ENCODE peak calls at places on chromosomes 11 and 22, in ten cellular contexts. One of them, this sample, is unnamed. For H3K27me3, the result is how much of the 10 kb centered on the place peaks cover.

GRCh38 chr11:105081412-105082150 is 36.4 kb upstream of the CARD16 start:
- DNase-seq in mesendoderm: peak
- DNase-seq in DND-41: no peak
- DNase-seq in lower lobe of right lung: no peak
- DNase-seq in WERI-Rb-1: no peak
- DNase-seq in heart left ventricle: no peak
- DNase-seq in naive thymus-derived CD4-positive, alpha-beta T cell: no peak
- DNase-seq in gastrocnemius medialis: no peak
- DNase-seq in CD4-positive, CD25-positive, alpha-beta regulatory T cell: no peak
- DNase-seq in CD8-positive, alpha-beta T cell: no peak
- DNase-seq in this sample: peak

GRCh38 chr11:60377737-60378136 is 595 bp upstream of the MS4A7 start:
- DNase-seq in mesendoderm: no peak
- DNase-seq in DND-41: no peak
- DNase-seq in lower lobe of right lung: peak
- DNase-seq in WERI-Rb-1: no peak
- DNase-seq in heart left ventricle: no peak
- DNase-seq in naive thymus-derived CD4-positive, alpha-beta T cell: no peak
- DNase-seq in gastrocnemius medialis: peak
- DNase-seq in CD4-positive, CD25-positive, alpha-beta regulatory T cell: no peak
- DNase-seq in CD8-positive, alpha-beta T cell: no peak
- DNase-seq in this sample: peak

GRCh38 chr11:117179048-117179999 is 781 bp downstream of the SIDT2 start:
- DNase-seq in mesendoderm: peak
- DNase-seq in DND-41: peak
- DNase-seq in lower lobe of right lung: peak
- DNase-seq in WERI-Rb-1: no peak
- DNase-seq in heart left ventricle: no peak
- DNase-seq in naive thymus-derived CD4-positive, alpha-beta T cell: peak
- DNase-seq in gastrocnemius medialis: no peak
- DNase-seq in CD4-positive, CD25-positive, alpha-beta regulatory T cell: no peak
- DNase-seq in CD8-positive, alpha-beta T cell: peak
- DNase-seq in this sample: peak

GRCh38 chr11:74459584-74459983 is 7.8 kb downstream of the KCNE3 start:
- DNase-seq in mesendoderm: no peak
- DNase-seq in DND-41: no peak
- DNase-seq in lower lobe of right lung: no peak
- DNase-seq in WERI-Rb-1: no peak
- DNase-seq in heart left ventricle: no peak
- DNase-seq in naive thymus-derived CD4-positive, alpha-beta T cell: no peak
- DNase-seq in gastrocnemius medialis: no peak
- DNase-seq in CD4-positive, CD25-positive, alpha-beta regulatory T cell: no peak
- DNase-seq in CD8-positive, alpha-beta T cell: no peak
- DNase-seq in this sample: no peak

GRCh38 chr11:75508051-75508561 is 17.6 kb downstream of the GDPD5 start:
- DNase-seq in mesendoderm: no peak
- DNase-seq in DND-41: no peak
- DNase-seq in lower lobe of right lung: no peak
- DNase-seq in WERI-Rb-1: no peak
- DNase-seq in heart left ventricle: no peak
- DNase-seq in naive thymus-derived CD4-positive, alpha-beta T cell: peak
- DNase-seq in gastrocnemius medialis: no peak
- DNase-seq in CD4-positive, CD25-positive, alpha-beta regulatory T cell: peak
- DNase-seq in CD8-positive, alpha-beta T cell: peak
- DNase-seq in this sample: no peak

GRCh38 chr11:72350752-72351151 is 83.6 kb downstream of the CLPB start:
- DNase-seq in mesendoderm: no peak
- DNase-seq in DND-41: no peak
- DNase-seq in lower lobe of right lung: no peak
- DNase-seq in WERI-Rb-1: no peak
- DNase-seq in heart left ventricle: no peak
- DNase-seq in naive thymus-derived CD4-positive, alpha-beta T cell: no peak
- DNase-seq in gastrocnemius medialis: no peak
- DNase-seq in CD4-positive, CD25-positive, alpha-beta regulatory T cell: no peak
- DNase-seq in CD8-positive, alpha-beta T cell: no peak
- DNase-seq in this sample: no peak

GRCh38 chr22:39349506-39349966 is 255 bp upstream of the SYNGR1 start:
- DNase-seq in mesendoderm: peak
- DNase-seq in DND-41: peak
- DNase-seq in lower lobe of right lung: peak
- DNase-seq in WERI-Rb-1: peak
- DNase-seq in heart left ventricle: no peak
- DNase-seq in naive thymus-derived CD4-positive, alpha-beta T cell: peak
- DNase-seq in gastrocnemius medialis: no peak
- DNase-seq in CD4-positive, CD25-positive, alpha-beta regulatory T cell: no peak
- DNase-seq in CD8-positive, alpha-beta T cell: no peak
- DNase-seq in this sample: no peak

GRCh38 chr22:41915783-41916493 is 1.1 kb upstream of the SHISA8 start:
- DNase-seq in mesendoderm: no peak
- DNase-seq in DND-41: no peak
- DNase-seq in lower lobe of right lung: no peak
- DNase-seq in WERI-Rb-1: no peak
- DNase-seq in heart left ventricle: no peak
- DNase-seq in naive thymus-derived CD4-positive, alpha-beta T cell: no peak
- DNase-seq in gastrocnemius medialis: no peak
- DNase-seq in CD4-positive, CD25-positive, alpha-beta regulatory T cell: no peak
- DNase-seq in CD8-positive, alpha-beta T cell: no peak
- DNase-seq in this sample: no peak

GRCh38 chr11:69823641-69824285 is 4.5 kb upstream of the FGF3 start:
- DNase-seq in mesendoderm: no peak
- DNase-seq in DND-41: no peak
- DNase-seq in lower lobe of right lung: no peak
- DNase-seq in WERI-Rb-1: no peak
- DNase-seq in heart left ventricle: no peak
- DNase-seq in naive thymus-derived CD4-positive, alpha-beta T cell: no peak
- DNase-seq in gastrocnemius medialis: no peak
- DNase-seq in CD4-positive, CD25-positive, alpha-beta regulatory T cell: no peak
- DNase-seq in CD8-positive, alpha-beta T cell: no peak
- DNase-seq in this sample: no peak

GRCh38 chr11:110712643-110713468 is 619 bp upstream of the ARHGAP20 start:
- DNase-seq in mesendoderm: peak
- DNase-seq in DND-41: no peak
- DNase-seq in lower lobe of right lung: no peak
- DNase-seq in WERI-Rb-1: peak
- DNase-seq in heart left ventricle: no peak
- DNase-seq in naive thymus-derived CD4-positive, alpha-beta T cell: peak
- DNase-seq in gastrocnemius medialis: peak
- DNase-seq in CD4-positive, CD25-positive, alpha-beta regulatory T cell: no peak
- DNase-seq in CD8-positive, alpha-beta T cell: no peak
- DNase-seq in this sample: no peak

GRCh38 chr11:75603791-75604736 is 42.0 kb downstream of the SERPINH1 start:
- DNase-seq in mesendoderm: no peak
- DNase-seq in DND-41: no peak
- DNase-seq in lower lobe of right lung: no peak
- DNase-seq in WERI-Rb-1: no peak
- DNase-seq in heart left ventricle: no peak
- DNase-seq in naive thymus-derived CD4-positive, alpha-beta T cell: no peak
- DNase-seq in gastrocnemius medialis: no peak
- DNase-seq in CD4-positive, CD25-positive, alpha-beta regulatory T cell: no peak
- DNase-seq in CD8-positive, alpha-beta T cell: no peak
- DNase-seq in this sample: no peak

GRCh38 chr22:35065796-35066218 is at the start of gene ISX:
- DNase-seq in mesendoderm: no peak
- DNase-seq in DND-41: no peak
- DNase-seq in lower lobe of right lung: no peak
- DNase-seq in WERI-Rb-1: no peak
- DNase-seq in heart left ventricle: no peak
- DNase-seq in naive thymus-derived CD4-positive, alpha-beta T cell: no peak
- DNase-seq in gastrocnemius medialis: no peak
- DNase-seq in CD4-positive, CD25-positive, alpha-beta regulatory T cell: no peak
- DNase-seq in CD8-positive, alpha-beta T cell: no peak
- DNase-seq in this sample: no peak

GRCh38 chr22:46604306-46604690 is 15.9 kb upstream of the GRAMD4 start:
- DNase-seq in mesendoderm: peak
- DNase-seq in DND-41: peak
- DNase-seq in lower lobe of right lung: peak
- DNase-seq in WERI-Rb-1: no peak
- DNase-seq in heart left ventricle: no peak
- DNase-seq in naive thymus-derived CD4-positive, alpha-beta T cell: peak
- DNase-seq in gastrocnemius medialis: peak
- DNase-seq in CD4-positive, CD25-positive, alpha-beta regulatory T cell: no peak
- DNase-seq in CD8-positive, alpha-beta T cell: no peak
- DNase-seq in this sample: peak

GRCh38 chr11:126716456-126717083 is 284.0 kb downstream of the KIRREL3 start:
- DNase-seq in mesendoderm: peak
- DNase-seq in DND-41: peak
- DNase-seq in lower lobe of right lung: no peak
- DNase-seq in WERI-Rb-1: peak
- DNase-seq in heart left ventricle: no peak
- DNase-seq in naive thymus-derived CD4-positive, alpha-beta T cell: no peak
- DNase-seq in gastrocnemius medialis: no peak
- DNase-seq in CD4-positive, CD25-positive, alpha-beta regulatory T cell: no peak
- DNase-seq in CD8-positive, alpha-beta T cell: no peak
- DNase-seq in this sample: no peak

GRCh38 chr22:31481129-31481528 is 8.5 kb downstream of the EIF4ENIF1 start:
- DNase-seq in mesendoderm: no peak
- DNase-seq in DND-41: no peak
- DNase-seq in lower lobe of right lung: no peak
- DNase-seq in WERI-Rb-1: no peak
- DNase-seq in heart left ventricle: no peak
- DNase-seq in naive thymus-derived CD4-positive, alpha-beta T cell: no peak
- DNase-seq in gastrocnemius medialis: no peak
- DNase-seq in CD4-positive, CD25-positive, alpha-beta regulatory T cell: no peak
- DNase-seq in CD8-positive, alpha-beta T cell: no peak
- DNase-seq in this sample: no peak

GRCh38 chr11:59145534-59145933 is 2.9 kb downstream of the FAM111A start:
- DNase-seq in mesendoderm: no peak
- DNase-seq in DND-41: no peak
- DNase-seq in lower lobe of right lung: no peak
- DNase-seq in WERI-Rb-1: no peak
- DNase-seq in heart left ventricle: no peak
- DNase-seq in naive thymus-derived CD4-positive, alpha-beta T cell: no peak
- DNase-seq in gastrocnemius medialis: no peak
- DNase-seq in CD4-positive, CD25-positive, alpha-beta regulatory T cell: no peak
- DNase-seq in CD8-positive, alpha-beta T cell: no peak
- DNase-seq in this sample: no peak

GRCh38 chr11:85663781-85664560 is 958 bp downstream of the CREBZF start:
- DNase-seq in mesendoderm: peak
- DNase-seq in DND-41: peak
- DNase-seq in lower lobe of right lung: peak
- DNase-seq in WERI-Rb-1: peak
- DNase-seq in heart left ventricle: peak
- DNase-seq in naive thymus-derived CD4-positive, alpha-beta T cell: peak
- DNase-seq in gastrocnemius medialis: peak
- DNase-seq in CD4-positive, CD25-positive, alpha-beta regulatory T cell: peak
- DNase-seq in CD8-positive, alpha-beta T cell: peak
- DNase-seq in this sample: peak

GRCh38 chr11:3995949-3996554 is 98.5 kb upstream of the RRM1 start:
- DNase-seq in mesendoderm: peak
- DNase-seq in DND-41: peak
- DNase-seq in lower lobe of right lung: no peak
- DNase-seq in WERI-Rb-1: no peak
- DNase-seq in heart left ventricle: no peak
- DNase-seq in naive thymus-derived CD4-positive, alpha-beta T cell: no peak
- DNase-seq in gastrocnemius medialis: no peak
- DNase-seq in CD4-positive, CD25-positive, alpha-beta regulatory T cell: no peak
- DNase-seq in CD8-positive, alpha-beta T cell: no peak
- DNase-seq in this sample: no peak

GRCh38 chr11:45179686-45180085 is 33.2 kb downstream of the PRDM11 start:
- DNase-seq in mesendoderm: no peak
- DNase-seq in DND-41: no peak
- DNase-seq in lower lobe of right lung: no peak
- DNase-seq in WERI-Rb-1: peak
- DNase-seq in heart left ventricle: no peak
- DNase-seq in naive thymus-derived CD4-positive, alpha-beta T cell: no peak
- DNase-seq in gastrocnemius medialis: no peak
- DNase-seq in CD4-positive, CD25-positive, alpha-beta regulatory T cell: no peak
- DNase-seq in CD8-positive, alpha-beta T cell: no peak
- DNase-seq in this sample: no peak
- H3K27ac ChIP-seq in mesendoderm: no peak
- H3K27ac ChIP-seq in DND-41: no peak
- H3K27ac ChIP-seq in lower lobe of right lung: peak
- H3K27ac ChIP-seq in WERI-Rb-1: peak
- H3K27ac ChIP-seq in heart left ventricle: peak
- H3K27ac ChIP-seq in naive thymus-derived CD4-positive, alpha-beta T cell: no peak
- H3K27ac ChIP-seq in gastrocnemius medialis: peak
- H3K27ac ChIP-seq in CD4-positive, CD25-positive, alpha-beta regulatory T cell: no peak
- H3K27ac ChIP-seq in CD8-positive, alpha-beta T cell: no peak
- H3K27ac ChIP-seq in this sample: peak

DNA sequence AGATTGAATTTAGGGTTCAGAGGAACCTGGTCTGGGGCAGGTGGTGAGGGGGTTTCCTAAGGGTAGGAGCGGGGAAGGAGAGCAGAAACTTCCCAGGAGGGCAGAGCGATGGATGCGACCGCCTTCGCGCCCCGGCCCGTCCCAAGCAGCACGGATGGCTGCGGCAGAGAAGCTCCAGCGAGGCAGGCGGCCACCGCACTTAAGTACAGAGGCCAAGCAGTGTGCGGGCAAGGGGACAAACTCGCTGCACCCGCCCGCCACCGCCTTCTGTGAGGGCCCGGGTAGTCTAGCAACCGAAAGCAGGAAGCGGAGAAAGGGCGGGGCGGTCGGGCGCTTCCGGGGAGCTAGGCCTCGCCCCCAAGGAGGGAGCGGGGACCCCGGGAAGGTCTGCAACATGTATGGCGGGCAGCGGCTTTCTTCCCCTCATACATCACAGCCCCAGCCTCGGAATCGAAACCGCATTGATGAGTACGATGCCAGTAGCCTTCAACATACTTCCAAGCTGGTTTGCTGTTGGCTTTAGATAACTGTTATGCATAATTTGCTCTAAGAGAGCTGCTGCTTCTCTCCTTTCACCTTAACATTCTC is at the start of gene AGBL2:
- DNase-seq in mesendoderm: peak
- DNase-seq in DND-41: peak
- DNase-seq in lower lobe of right lung: peak
- DNase-seq in WERI-Rb-1: peak
- DNase-seq in heart left ventricle: peak
- DNase-seq in naive thymus-derived CD4-positive, alpha-beta T cell: peak
- DNase-seq in gastrocnemius medialis: peak
- DNase-seq in CD4-positive, CD25-positive, alpha-beta regulatory T cell: peak
- DNase-seq in CD8-positive, alpha-beta T cell: peak
- DNase-seq in this sample: peak
- H3K27me3 ChIP-seq in mesendoderm: under half
- H3K27me3 ChIP-seq in DND-41: under half
- H3K27me3 ChIP-seq in lower lobe of right lung: under half
- H3K27me3 ChIP-seq in WERI-Rb-1: under half
- H3K27me3 ChIP-seq in heart left ventricle: under half
- H3K27me3 ChIP-seq in naive thymus-derived CD4-positive, alpha-beta T cell: under half
- H3K27me3 ChIP-seq in gastrocnemius medialis: under half
- H3K27me3 ChIP-seq in CD4-positive, CD25-positive, alpha-beta regulatory T cell: under half
- H3K27me3 ChIP-seq in CD8-positive, alpha-beta T cell: under half
- H3K27me3 ChIP-seq in this sample: under half

GRCh38 chr11:128734439-128735224 is 40.8 kb downstream of the FLI1 start:
- DNase-seq in mesendoderm: no peak
- DNase-seq in DND-41: no peak
- DNase-seq in lower lobe of right lung: peak
- DNase-seq in WERI-Rb-1: no peak
- DNase-seq in heart left ventricle: no peak
- DNase-seq in naive thymus-derived CD4-positive, alpha-beta T cell: no peak
- DNase-seq in gastrocnemius medialis: peak
- DNase-seq in CD4-positive, CD25-positive, alpha-beta regulatory T cell: no peak
- DNase-seq in CD8-positive, alpha-beta T cell: no peak
- DNase-seq in this sample: peak
- H3K4me3 ChIP-seq in mesendoderm: no peak
- H3K4me3 ChIP-seq in DND-41: no peak
- H3K4me3 ChIP-seq in lower lobe of right lung: no peak
- H3K4me3 ChIP-seq in WERI-Rb-1: no peak
- H3K4me3 ChIP-seq in heart left ventricle: no peak
- H3K4me3 ChIP-seq in naive thymus-derived CD4-positive, alpha-beta T cell: peak
- H3K4me3 ChIP-seq in gastrocnemius medialis: no peak
- H3K4me3 ChIP-seq in CD4-positive, CD25-positive, alpha-beta regulatory T cell: peak
- H3K4me3 ChIP-seq in CD8-positive, alpha-beta T cell: no peak
- H3K4me3 ChIP-seq in this sample: no peak

GRCh38 chr11:47161134-47161854 is 15.4 kb downstream of the ARFGAP2 start:
- DNase-seq in mesendoderm: peak
- DNase-seq in DND-41: peak
- DNase-seq in lower lobe of right lung: peak
- DNase-seq in WERI-Rb-1: peak
- DNase-seq in heart left ventricle: peak
- DNase-seq in naive thymus-derived CD4-positive, alpha-beta T cell: peak
- DNase-seq in gastrocnemius medialis: peak
- DNase-seq in CD4-positive, CD25-positive, alpha-beta regulatory T cell: peak
- DNase-seq in CD8-positive, alpha-beta T cell: peak
- DNase-seq in this sample: no peak
- H3K27ac ChIP-seq in mesendoderm: no peak
- H3K27ac ChIP-seq in DND-41: no peak
- H3K27ac ChIP-seq in lower lobe of right lung: no peak
- H3K27ac ChIP-seq in WERI-Rb-1: no peak
- H3K27ac ChIP-seq in heart left ventricle: no peak
- H3K27ac ChIP-seq in naive thymus-derived CD4-positive, alpha-beta T cell: no peak
- H3K27ac ChIP-seq in gastrocnemius medialis: peak
- H3K27ac ChIP-seq in CD4-positive, CD25-positive, alpha-beta regulatory T cell: no peak
- H3K27ac ChIP-seq in CD8-positive, alpha-beta T cell: no peak
- H3K27ac ChIP-seq in this sample: no peak